ENCODE peak calls at places on chromosomes 6 and 20, in five cellular contexts. H is SK-N-SH, G is PC-9, X is heart right ventricle, K is upper lobe of right lung. W is an unnamed sample.

GRCh38 chr6:116266803-116267202 is 12.9 kb downstream of the TSPYL1 start:
- DNase-seq in K (no peak), G (no peak), X (no peak), H (no peak), W (no peak)

GRCh38 chr6:148835920-148836441 is 89.2 kb downstream of the UST start:
- DNase-seq in G (no peak), X (no peak), H (no peak), K (no peak), W (no peak)

GRCh38 chr6:138594749-138595148 is 95.5 kb upstream of the NHSL1 start:
- DNase-seq in X (no peak), G (no peak), K (no peak), H (no peak), W (no peak)

GRCh38 chr20:25858495-25859425 is 162.1 kb upstream of the ZNF337 start:
- DNase-seq in G (no peak), X (no peak), K (no peak), H (no peak), W (peak; percentile 61)

GRCh38 chr6:106637718-106638341 is 8.5 kb downstream of the QRSL1 start:
- DNase-seq in H (no peak), X (no peak), G (no peak), K (no peak), W (no peak)

GRCh38 chr6:164021589-164022290 is 607.2 kb downstream of the QKI start:
- DNase-seq in H (peak; percentile 22), G (no peak), X (no peak), K (no peak), W (no peak)

GRCh38 chr6:45991189-45991588 is 24.5 kb downstream of the CLIC5 start:
- DNase-seq in K (no peak), X (no peak), H (no peak), G (no peak), W (no peak)

GRCh38 chr20:36575066-36575743 is 1.8 kb downstream of the TGIF2 start:
- DNase-seq in G (peak; percentile 73), H (peak; percentile 81), X (peak; percentile 46), K (peak; percentile 68), W (no peak)

GRCh38 chr20:58566981-58567380 is 51.8 kb upstream of the APCDD1L start:
- DNase-seq in G (no peak), K (no peak), H (no peak), X (no peak), W (peak; percentile 20)

GRCh38 chr20:47358672-47359532 is 2.4 kb upstream of the ZMYND8 start:
- DNase-seq in H (peak; percentile 67), X (peak; percentile 33), K (peak; percentile 82), G (peak; percentile 92), W (peak; percentile 85)

GRCh38 chr6:110296151-110297028 is 61.8 kb downstream of the METTL24 start:
- DNase-seq in G (no peak), H (no peak), X (no peak), K (no peak), W (no peak)

GRCh38 chr20:25318471-25319240 is 70.8 kb downstream of the PYGB start:
- DNase-seq in H (no peak), K (peak; percentile 57), G (no peak), X (no peak), W (peak; percentile 82)

GRCh38 chr6:146999766-147000165 is 204.5 kb upstream of the STXBP5 start:
- DNase-seq in G (no peak), K (no peak), X (no peak), H (no peak), W (no peak)
- H3K4me1 ChIP-seq in G (no peaks in the 10 kb centered on the region), K (no peaks in the 10 kb centered on the region), X (no peaks in the 10 kb centered on the region), H (peaks cover 7% of the 10 kb centered on the region), W (no peaks in the 10 kb centered on the region)

GRCh38 chr6:159104163-159104885 is 59.5 kb upstream of the TAGAP start:
- DNase-seq in G (peak; percentile 56), K (peak; percentile 82), H (peak; percentile 86), X (peak; percentile 62), W (peak; percentile 95)

GRCh38 chr6:159105716-159106115 is 60.9 kb upstream of the TAGAP start:
- DNase-seq in K (no peak), H (no peak), G (no peak), X (no peak), W (no peak)

GRCh38 chr6:159106627-159107241 is 61.9 kb upstream of the TAGAP start:
- DNase-seq in X (peak; percentile 49), G (peak; percentile 11), H (no peak), K (no peak), W (peak; percentile 90)

GRCh38 chr6:159103396-159104162 is 58.8 kb upstream of the TAGAP start:
- DNase-seq in X (no peak), K (no peak), G (no peak), H (no peak), W (peak; percentile 86)

DNA sequence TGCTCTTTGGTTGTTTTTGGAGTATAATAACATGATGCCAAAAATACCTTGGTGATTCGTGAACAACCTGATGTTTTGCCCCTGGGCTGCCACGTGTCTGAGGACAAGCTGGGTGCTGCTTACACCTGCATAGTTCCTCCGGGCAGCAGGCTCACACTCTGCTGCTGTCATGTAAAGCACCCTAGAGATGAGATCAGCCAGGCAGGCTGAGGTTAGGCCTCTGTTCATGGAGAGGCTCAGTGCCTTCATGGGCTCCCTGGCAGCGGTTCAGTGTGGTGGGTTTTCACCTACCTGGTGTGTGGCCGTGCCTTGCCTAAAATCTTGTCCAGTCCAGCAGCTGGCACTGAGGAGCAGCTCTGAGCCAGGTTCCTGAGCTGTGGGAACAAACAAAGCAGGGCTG is 60.1 kb upstream of the TAGAP start:
- DNase-seq in G (no peak), X (no peak), H (no peak), K (no peak), W (peak; percentile 91)
- H3K4me1 ChIP-seq in G (no peaks in the 10 kb centered on the region), X (peaks cover 11% of the 10 kb centered on the region), H (no peaks in the 10 kb centered on the region), K (peaks cover 11% of the 10 kb centered on the region), W (peaks cover 62% of the 10 kb centered on the region)

DNA sequence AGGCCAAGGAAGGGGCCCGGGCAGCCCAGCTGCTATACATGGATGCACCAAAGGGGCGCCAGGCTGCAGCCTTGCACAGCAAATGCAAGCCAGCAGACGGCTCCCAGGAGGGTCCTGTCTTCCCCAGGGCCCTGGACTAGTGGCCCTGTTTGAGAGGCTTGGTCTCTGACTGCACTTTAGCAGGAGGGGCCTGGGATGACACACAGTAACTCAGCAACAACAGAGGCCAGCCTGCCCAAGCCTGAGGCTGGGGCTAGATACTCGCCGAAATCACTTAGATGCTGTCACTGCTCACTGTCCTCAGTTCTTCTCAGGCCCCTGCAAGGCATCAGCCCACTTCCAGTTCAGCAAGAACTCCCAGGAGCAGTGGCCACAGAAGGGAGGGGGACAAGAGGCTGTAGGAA is 73.5 kb downstream of the TRAM2 start:
- DNase-seq in H (peak; percentile 55), X (peak; percentile 47), K (no peak), G (no peak), W (no peak)
- H3K4me1 ChIP-seq in H (peaks cover 28% of the 10 kb centered on the region), X (peaks cover 81% of the 10 kb centered on the region), K (peaks cover 20% of the 10 kb centered on the region), G (peaks cover 36% of the 10 kb centered on the region), W (peaks cover 32% of the 10 kb centered on the region)

GRCh38 chr6:37051138-37052026 is 45.9 kb downstream of the FGD2 start:
- DNase-seq in G (peak; percentile 82), H (peak; percentile 93), X (peak; percentile 93), K (peak; percentile 96), W (peak; percentile 99)
- H3K4me1 ChIP-seq in G (peaks cover 48% of the 10 kb centered on the region), H (no peaks in the 10 kb centered on the region), X (peaks cover 35% of the 10 kb centered on the region), K (peaks cover 33% of the 10 kb centered on the region), W (peaks cover 55% of the 10 kb centered on the region)

DNA sequence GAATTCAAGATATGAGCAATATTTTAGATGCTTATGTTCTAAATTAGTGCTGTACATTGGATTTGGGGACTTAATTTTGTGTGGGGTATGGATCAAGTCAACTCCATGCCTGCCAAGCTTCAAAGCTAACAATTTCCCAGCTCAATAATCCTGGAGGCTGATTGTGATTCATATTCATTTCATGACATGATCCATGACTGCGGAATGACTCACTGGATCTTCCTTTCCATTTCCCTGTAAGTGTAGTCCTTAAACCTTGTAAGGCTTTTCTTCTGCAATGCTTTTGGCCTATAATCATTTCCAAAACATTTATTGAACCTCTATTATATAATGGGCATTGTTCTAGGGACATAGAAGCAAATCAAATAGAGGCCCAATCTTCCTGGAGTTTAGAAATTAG is 44.8 kb upstream of the CCN2 start:
- DNase-seq in G (no peak), K (no peak), H (peak; percentile 0), X (no peak), W (no peak)
- H3K4me1 ChIP-seq in G (peaks cover 12% of the 10 kb centered on the region), K (peaks cover 7% of the 10 kb centered on the region), H (peaks cover 7% of the 10 kb centered on the region), X (peaks cover 27% of the 10 kb centered on the region), W (peaks cover 6% of the 10 kb centered on the region)

W was measured in spleen.